ENCODE peak calls at places on chromosomes 5 and 9, in four cellular contexts. One of them, this sample, is unnamed.

GRCh38 chr9:134558124-134558805 is 83.3 kb upstream of the COL5A1 start:
- DNase-seq in astrocyte of the cerebellum: no peak
- DNase-seq in BJ: no peak
- DNase-seq in foreskin melanocyte: no peak
- DNase-seq in this sample: no peak

GRCh38 chr5:14752497-14753071 is 88.1 kb downstream of the OTULIN start:
- DNase-seq in astrocyte of the cerebellum: no peak
- DNase-seq in BJ: no peak
- DNase-seq in foreskin melanocyte: no peak
- DNase-seq in this sample: no peak

GRCh38 chr5:167802755-167803431 is 488.6 kb upstream of the WWC1 start:
- DNase-seq in astrocyte of the cerebellum: no peak
- DNase-seq in BJ: no peak
- DNase-seq in foreskin melanocyte: no peak
- DNase-seq in this sample: no peak

GRCh38 chr5:61991861-61992260 is 314.1 kb upstream of the KIF2A start:
- DNase-seq in astrocyte of the cerebellum: no peak
- DNase-seq in BJ: no peak
- DNase-seq in foreskin melanocyte: no peak
- DNase-seq in this sample: no peak

GRCh38 chr9:18023332-18023731 is 444.5 kb downstream of the SH3GL2 start:
- DNase-seq in astrocyte of the cerebellum: no peak
- DNase-seq in BJ: no peak
- DNase-seq in foreskin melanocyte: no peak
- DNase-seq in this sample: no peak

GRCh38 chr5:150523472-150524350 is 15.8 kb downstream of the NDST1 start:
- DNase-seq in astrocyte of the cerebellum: peak
- DNase-seq in BJ: no peak
- DNase-seq in foreskin melanocyte: peak
- DNase-seq in this sample: peak

GRCh38 chr5:90386099-90386710 is 23.4 kb downstream of the CETN3 start:
- DNase-seq in astrocyte of the cerebellum: peak
- DNase-seq in BJ: peak
- DNase-seq in foreskin melanocyte: no peak
- DNase-seq in this sample: peak

GRCh38 chr9:70285246-70285645 is 26.5 kb downstream of the SMC5 start:
- DNase-seq in astrocyte of the cerebellum: no peak
- DNase-seq in BJ: peak
- DNase-seq in foreskin melanocyte: peak
- DNase-seq in this sample: no peak

GRCh38 chr5:34652916-34653315 is 3.2 kb upstream of the RAI14 start:
- DNase-seq in astrocyte of the cerebellum: peak
- DNase-seq in BJ: peak
- DNase-seq in foreskin melanocyte: no peak
- DNase-seq in this sample: no peak

GRCh38 chr9:92223758-92224157 is 69.7 kb downstream of the IARS1 start:
- DNase-seq in astrocyte of the cerebellum: no peak
- DNase-seq in BJ: no peak
- DNase-seq in foreskin melanocyte: no peak
- DNase-seq in this sample: no peak

GRCh38 chr5:148963679-148964078 is 99.2 kb downstream of the SH3TC2 start:
- DNase-seq in astrocyte of the cerebellum: no peak
- DNase-seq in BJ: no peak
- DNase-seq in foreskin melanocyte: no peak
- DNase-seq in this sample: no peak

GRCh38 chr9:117307701-117308100 is 107.2 kb downstream of the ASTN2 start:
- DNase-seq in astrocyte of the cerebellum: no peak
- DNase-seq in BJ: no peak
- DNase-seq in foreskin melanocyte: no peak
- DNase-seq in this sample: no peak

GRCh38 chr5:133222040-133222439 is 170.2 kb downstream of the HSPA4 start:
- DNase-seq in astrocyte of the cerebellum: no peak
- DNase-seq in BJ: no peak
- DNase-seq in foreskin melanocyte: no peak
- DNase-seq in this sample: no peak

GRCh38 chr5:157708866-157709265 is 22.4 kb upstream of the THG1L start:
- DNase-seq in astrocyte of the cerebellum: peak
- DNase-seq in BJ: no peak
- DNase-seq in foreskin melanocyte: peak
- DNase-seq in this sample: no peak

GRCh38 chr9:137611623-137612609 is 6.4 kb downstream of the ARRDC1 start:
- DNase-seq in astrocyte of the cerebellum: no peak
- DNase-seq in BJ: peak
- DNase-seq in foreskin melanocyte: no peak
- DNase-seq in this sample: peak

GRCh38 chr9:98867434-98868168 is 60.1 kb downstream of the GALNT12 start:
- DNase-seq in astrocyte of the cerebellum: peak
- DNase-seq in BJ: peak
- DNase-seq in foreskin melanocyte: no peak
- DNase-seq in this sample: no peak

GRCh38 chr9:111634860-111635259 is 3.7 kb downstream of the DNAJC25 start:
- DNase-seq in astrocyte of the cerebellum: no peak
- DNase-seq in BJ: no peak
- DNase-seq in foreskin melanocyte: no peak
- DNase-seq in this sample: no peak

GRCh38 chr9:123225995-123226394 is 42.4 kb downstream of the STRBP start:
- DNase-seq in astrocyte of the cerebellum: no peak
- DNase-seq in BJ: no peak
- DNase-seq in foreskin melanocyte: no peak
- DNase-seq in this sample: no peak

GRCh38 chr5:146291421-146292074 is 47.1 kb upstream of the POU4F3 start:
- DNase-seq in astrocyte of the cerebellum: peak
- DNase-seq in BJ: no peak
- DNase-seq in foreskin melanocyte: peak
- DNase-seq in this sample: peak

GRCh38 chr9:130262771-130263170 is 2.8 kb upstream of the HMCN2 start:
- DNase-seq in astrocyte of the cerebellum: no peak
- DNase-seq in BJ: no peak
- DNase-seq in foreskin melanocyte: no peak
- DNase-seq in this sample: no peak

GRCh38 chr9:33620738-33621439 is 96.8 kb downstream of the ANKRD18B start:
- DNase-seq in astrocyte of the cerebellum: peak
- DNase-seq in BJ: peak
- DNase-seq in foreskin melanocyte: no peak
- DNase-seq in this sample: no peak

GRCh38 chr9:137757613-137758029 is 120.0 kb upstream of the CACNA1B start:
- DNase-seq in astrocyte of the cerebellum: no peak
- DNase-seq in BJ: peak
- DNase-seq in foreskin melanocyte: no peak
- DNase-seq in this sample: no peak